ENCODE peak calls at places on chromosomes 7 and 10, in ten cellular contexts. One of them, this sample, is unnamed.

GRCh38 chr7:134155220-134155619 is 28.1 kb downstream of the LRGUK start:
- DNase-seq in brain microvascular endothelial cell: no peak
- DNase-seq in neural progenitor cell: no peak
- DNase-seq in cardiac muscle cell: no peak
- DNase-seq in heart right ventricle: no peak
- DNase-seq in stomach: no peak
- DNase-seq in transverse colon: no peak
- DNase-seq in GM12865: peak; percentile 10
- DNase-seq in right atrium auricular region: no peak
- DNase-seq in GM12878: no peak
- DNase-seq in this sample: peak; percentile 3

GRCh38 chr7:51090411-51090810 is 226.2 kb downstream of the COBL start:
- DNase-seq in GM12878: no peak
- DNase-seq in cardiac muscle cell: no peak
- DNase-seq in heart right ventricle: no peak
- DNase-seq in stomach: no peak
- DNase-seq in transverse colon: no peak
- DNase-seq in GM12865: no peak
- DNase-seq in brain microvascular endothelial cell: no peak
- DNase-seq in right atrium auricular region: no peak
- DNase-seq in neural progenitor cell: peak; percentile 52
- DNase-seq in this sample: no peak

GRCh38 chr7:151876112-151876898 is 610 bp downstream of the PRKAG2 start:
- DNase-seq in transverse colon: peak; percentile 86
- DNase-seq in heart right ventricle: peak; percentile 82
- DNase-seq in GM12878: no peak
- DNase-seq in cardiac muscle cell: peak; percentile 80
- DNase-seq in stomach: peak; percentile 80
- DNase-seq in right atrium auricular region: peak; percentile 82
- DNase-seq in brain microvascular endothelial cell: no peak
- DNase-seq in neural progenitor cell: peak; percentile 82
- DNase-seq in GM12865: peak; percentile 51
- DNase-seq in this sample: peak; percentile 3

GRCh38 chr7:2015251-2015871 is 217.4 kb downstream of the MAD1L1 start:
- DNase-seq in stomach: no peak
- DNase-seq in neural progenitor cell: no peak
- DNase-seq in GM12878: no peak
- DNase-seq in right atrium auricular region: no peak
- DNase-seq in GM12865: no peak
- DNase-seq in brain microvascular endothelial cell: no peak
- DNase-seq in cardiac muscle cell: no peak
- DNase-seq in heart right ventricle: no peak
- DNase-seq in transverse colon: no peak
- DNase-seq in this sample: no peak

GRCh38 chr10:75245354-75246001 is 9.7 kb upstream of the COMTD1 start:
- DNase-seq in stomach: no peak
- DNase-seq in brain microvascular endothelial cell: no peak
- DNase-seq in transverse colon: peak; percentile 83
- DNase-seq in neural progenitor cell: no peak
- DNase-seq in GM12865: no peak
- DNase-seq in GM12878: no peak
- DNase-seq in cardiac muscle cell: no peak
- DNase-seq in heart right ventricle: no peak
- DNase-seq in right atrium auricular region: no peak
- DNase-seq in this sample: no peak

GRCh38 chr7:85041599-85042216 is 145.1 kb downstream of the SEMA3D start:
- DNase-seq in stomach: peak; percentile 82
- DNase-seq in GM12865: peak; percentile 71
- DNase-seq in right atrium auricular region: peak; percentile 61
- DNase-seq in GM12878: peak; percentile 3
- DNase-seq in neural progenitor cell: peak; percentile 78
- DNase-seq in heart right ventricle: peak; percentile 58
- DNase-seq in transverse colon: peak; percentile 68
- DNase-seq in brain microvascular endothelial cell: peak; percentile 70
- DNase-seq in cardiac muscle cell: peak; percentile 80
- DNase-seq in this sample: peak; percentile 63

GRCh38 chr7:146960747-146961416 is 844.3 kb downstream of the CNTNAP2 start:
- DNase-seq in GM12865: no peak
- DNase-seq in transverse colon: no peak
- DNase-seq in neural progenitor cell: peak; percentile 43
- DNase-seq in stomach: no peak
- DNase-seq in cardiac muscle cell: no peak
- DNase-seq in right atrium auricular region: no peak
- DNase-seq in GM12878: no peak
- DNase-seq in heart right ventricle: no peak
- DNase-seq in brain microvascular endothelial cell: no peak
- DNase-seq in this sample: no peak

GRCh38 chr7:12674861-12675260 is 12.6 kb upstream of the ARL4A start:
- DNase-seq in cardiac muscle cell: no peak
- DNase-seq in stomach: no peak
- DNase-seq in neural progenitor cell: peak; percentile 41
- DNase-seq in right atrium auricular region: no peak
- DNase-seq in heart right ventricle: peak; percentile 16
- DNase-seq in GM12878: no peak
- DNase-seq in transverse colon: peak; percentile 29
- DNase-seq in GM12865: peak; percentile 77
- DNase-seq in brain microvascular endothelial cell: peak; percentile 41
- DNase-seq in this sample: peak; percentile 38

GRCh38 chr10:91694170-91694794 is 61.4 kb upstream of the PPP1R3C start:
- DNase-seq in GM12865: peak; percentile 31
- DNase-seq in heart right ventricle: no peak
- DNase-seq in brain microvascular endothelial cell: peak; percentile 49
- DNase-seq in GM12878: no peak
- DNase-seq in neural progenitor cell: peak; percentile 60
- DNase-seq in right atrium auricular region: no peak
- DNase-seq in stomach: no peak
- DNase-seq in cardiac muscle cell: peak; percentile 60
- DNase-seq in transverse colon: peak; percentile 13
- DNase-seq in this sample: peak; percentile 38

GRCh38 chr7:47534322-47535032 is 47.4 kb downstream of the TNS3 start:
- DNase-seq in cardiac muscle cell: no peak
- DNase-seq in right atrium auricular region: no peak
- DNase-seq in neural progenitor cell: peak; percentile 56
- DNase-seq in stomach: no peak
- DNase-seq in heart right ventricle: no peak
- DNase-seq in transverse colon: no peak
- DNase-seq in GM12878: no peak
- DNase-seq in brain microvascular endothelial cell: no peak
- DNase-seq in GM12865: no peak
- DNase-seq in this sample: no peak

GRCh38 chr10:112435013-112435619 is 11.6 kb downstream of the ZDHHC6 start:
- DNase-seq in GM12865: peak; percentile 16
- DNase-seq in heart right ventricle: no peak
- DNase-seq in stomach: no peak
- DNase-seq in right atrium auricular region: no peak
- DNase-seq in neural progenitor cell: peak; percentile 8
- DNase-seq in transverse colon: no peak
- DNase-seq in GM12878: no peak
- DNase-seq in brain microvascular endothelial cell: no peak
- DNase-seq in cardiac muscle cell: no peak
- DNase-seq in this sample: peak; percentile 49

GRCh38 chr7:98724591-98724990 is 107.5 kb downstream of the NPTX2 start:
- DNase-seq in right atrium auricular region: no peak
- DNase-seq in cardiac muscle cell: no peak
- DNase-seq in GM12878: no peak
- DNase-seq in GM12865: no peak
- DNase-seq in stomach: no peak
- DNase-seq in brain microvascular endothelial cell: no peak
- DNase-seq in heart right ventricle: no peak
- DNase-seq in transverse colon: no peak
- DNase-seq in neural progenitor cell: no peak
- DNase-seq in this sample: no peak

DNA sequence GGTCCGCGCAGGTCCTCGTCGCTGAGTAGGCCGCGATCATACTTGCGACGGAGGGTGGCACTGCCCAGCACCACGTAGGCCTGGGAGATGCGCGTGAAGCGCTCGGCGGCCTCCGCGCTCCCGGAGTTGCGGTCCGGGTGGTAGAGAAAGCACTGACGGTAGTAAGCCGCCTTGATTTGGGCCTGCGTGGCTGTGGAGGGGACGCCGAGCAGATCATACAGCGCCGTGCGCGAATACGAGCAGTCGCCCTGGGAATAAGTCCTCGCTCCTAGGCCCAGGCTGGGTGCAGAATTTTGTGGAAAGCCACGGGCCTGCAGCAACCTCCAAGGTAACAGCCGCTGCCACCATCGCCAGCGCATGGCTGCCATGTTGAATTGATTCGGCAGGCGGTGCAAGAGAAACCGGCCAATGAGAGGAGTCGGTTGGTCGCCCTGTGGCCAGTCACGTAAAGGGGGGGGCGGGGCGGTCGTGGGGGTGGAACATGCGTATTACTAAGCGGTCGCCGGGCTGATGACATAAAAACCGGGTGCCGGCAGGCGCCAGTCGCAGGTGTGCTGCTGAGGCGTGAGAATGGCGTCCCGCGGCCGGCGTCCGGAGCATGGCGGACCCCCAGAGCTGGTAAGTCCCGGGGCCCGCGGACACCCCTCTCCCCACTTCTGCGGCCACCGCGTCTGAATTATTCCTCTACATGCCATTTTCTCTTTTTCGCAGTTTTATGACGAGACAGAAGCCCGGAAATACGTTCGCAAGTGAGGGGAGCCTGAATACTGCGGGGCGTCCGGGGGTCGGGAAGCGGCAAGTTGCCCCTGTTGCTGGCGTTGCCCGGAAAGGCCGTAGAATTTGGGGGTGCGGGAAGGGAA is at the start of the genes BUD23 and DNAJC30:
- DNase-seq in brain microvascular endothelial cell: peak; percentile 98
- DNase-seq in transverse colon: peak; percentile 98
- DNase-seq in GM12878: peak; percentile 71
- DNase-seq in neural progenitor cell: peak; percentile 98
- DNase-seq in cardiac muscle cell: peak; percentile 96
- DNase-seq in right atrium auricular region: peak; percentile 98
- DNase-seq in stomach: peak; percentile 98
- DNase-seq in GM12865: peak; percentile 98
- DNase-seq in heart right ventricle: peak; percentile 98
- DNase-seq in this sample: peak; percentile 95
- TF ChIP-seq CTCF in brain microvascular endothelial cell: no peak
- TF ChIP-seq CTCF in transverse colon: peak; percentile 44
- TF ChIP-seq CTCF in GM12878: no peak
- TF ChIP-seq CTCF in neural progenitor cell: no peak
- TF ChIP-seq CTCF in cardiac muscle cell: no peak
- TF ChIP-seq CTCF in right atrium auricular region: no peak
- TF ChIP-seq CTCF in stomach: no peak
- TF ChIP-seq CTCF in GM12865: no peak
- TF ChIP-seq CTCF in heart right ventricle: no peak
- TF ChIP-seq CTCF in this sample: no peak

GRCh38 chr7:131691454-131692130 is 135.2 kb upstream of the PODXL start:
- DNase-seq in neural progenitor cell: no peak
- DNase-seq in right atrium auricular region: peak; percentile 23
- DNase-seq in GM12865: no peak
- DNase-seq in stomach: no peak
- DNase-seq in transverse colon: no peak
- DNase-seq in GM12878: no peak
- DNase-seq in brain microvascular endothelial cell: no peak
- DNase-seq in heart right ventricle: no peak
- DNase-seq in cardiac muscle cell: no peak
- DNase-seq in this sample: no peak
- H3K4me3 ChIP-seq in neural progenitor cell: no peak overlapping the region
- H3K4me3 ChIP-seq in right atrium auricular region: no peak overlapping the region
- H3K4me3 ChIP-seq in GM12865: no peak overlapping the region
- H3K4me3 ChIP-seq in stomach: no peak overlapping the region
- H3K4me3 ChIP-seq in transverse colon: no peak overlapping the region
- H3K4me3 ChIP-seq in GM12878: no peak overlapping the region
- H3K4me3 ChIP-seq in brain microvascular endothelial cell: no peak overlapping the region
- H3K4me3 ChIP-seq in heart right ventricle: no peak overlapping the region
- H3K4me3 ChIP-seq in cardiac muscle cell: no peak overlapping the region
- H3K4me3 ChIP-seq in this sample: no peak overlapping the region

DNA sequence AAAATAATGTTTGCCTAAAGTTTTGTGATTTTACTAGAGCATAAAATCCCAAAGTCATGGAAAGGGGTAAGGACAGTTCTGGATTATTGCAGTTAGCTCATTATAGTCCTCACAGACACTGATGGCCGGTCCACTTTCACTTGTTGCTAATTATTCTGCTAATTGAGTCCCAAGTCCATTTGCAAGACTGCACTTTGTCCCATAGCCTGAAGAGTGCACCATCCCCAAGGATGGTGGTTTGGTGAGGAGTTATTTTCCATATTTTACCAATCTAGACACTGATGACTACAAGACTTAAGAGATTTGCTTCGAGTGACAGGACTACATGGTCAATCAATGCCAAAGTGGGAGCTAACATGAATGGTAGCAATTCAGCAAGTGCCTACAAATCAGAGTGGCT is 181.8 kb upstream of the CACNA2D1 start:
- DNase-seq in GM12878: no peak
- DNase-seq in heart right ventricle: no peak
- DNase-seq in brain microvascular endothelial cell: no peak
- DNase-seq in stomach: no peak
- DNase-seq in GM12865: no peak
- DNase-seq in cardiac muscle cell: no peak
- DNase-seq in right atrium auricular region: no peak
- DNase-seq in neural progenitor cell: no peak
- DNase-seq in transverse colon: no peak
- DNase-seq in this sample: no peak
- TF ChIP-seq CTCF in GM12878: no peak
- TF ChIP-seq CTCF in heart right ventricle: no peak
- TF ChIP-seq CTCF in brain microvascular endothelial cell: peak; percentile 29
- TF ChIP-seq CTCF in stomach: no peak
- TF ChIP-seq CTCF in GM12865: no peak
- TF ChIP-seq CTCF in cardiac muscle cell: no peak
- TF ChIP-seq CTCF in right atrium auricular region: no peak
- TF ChIP-seq CTCF in neural progenitor cell: no peak
- TF ChIP-seq CTCF in transverse colon: no peak
- TF ChIP-seq CTCF in this sample: no peak

GRCh38 chr10:123133511-123133910 is 2.3 kb upstream of the HMX3 start:
- DNase-seq in brain microvascular endothelial cell: no peak
- DNase-seq in stomach: no peak
- DNase-seq in right atrium auricular region: no peak
- DNase-seq in GM12878: no peak
- DNase-seq in heart right ventricle: no peak
- DNase-seq in neural progenitor cell: no peak
- DNase-seq in GM12865: no peak
- DNase-seq in cardiac muscle cell: no peak
- DNase-seq in transverse colon: no peak
- DNase-seq in this sample: no peak
- H3K4me3 ChIP-seq in brain microvascular endothelial cell: no peak overlapping the region
- H3K4me3 ChIP-seq in stomach: peak overlapping the region; percentile 11
- H3K4me3 ChIP-seq in right atrium auricular region: peak overlapping the region; percentile 19
- H3K4me3 ChIP-seq in GM12878: peak overlapping the region; percentile 86
- H3K4me3 ChIP-seq in heart right ventricle: no peak overlapping the region
- H3K4me3 ChIP-seq in neural progenitor cell: peak overlapping the region; percentile 45
- H3K4me3 ChIP-seq in GM12865: peak overlapping the region; percentile 55
- H3K4me3 ChIP-seq in cardiac muscle cell: no peak overlapping the region
- H3K4me3 ChIP-seq in transverse colon: no peak overlapping the region
- H3K4me3 ChIP-seq in this sample: no peak overlapping the region

DNA sequence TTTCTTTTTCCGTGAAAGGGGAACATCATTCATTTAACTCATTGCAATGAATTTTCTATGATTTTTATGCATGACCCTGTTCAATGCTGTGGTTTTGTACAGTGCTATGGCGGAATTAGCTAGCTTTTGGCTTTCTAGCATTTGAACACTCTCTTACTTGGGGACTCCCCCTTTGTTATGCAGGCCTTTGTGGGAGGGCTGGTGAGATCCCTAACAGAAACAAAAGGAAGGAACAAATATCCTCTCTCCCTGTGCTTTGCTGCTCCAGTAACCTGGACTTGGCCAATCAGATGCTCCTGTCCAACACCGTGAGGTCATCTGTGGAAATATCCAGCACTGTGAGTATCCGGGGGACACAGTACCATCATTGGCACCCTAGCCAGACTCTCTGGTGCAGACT is 353.4 kb upstream of the FZD8 start:
- DNase-seq in right atrium auricular region: no peak
- DNase-seq in cardiac muscle cell: no peak
- DNase-seq in heart right ventricle: no peak
- DNase-seq in transverse colon: no peak
- DNase-seq in GM12878: no peak
- DNase-seq in neural progenitor cell: peak; percentile 20
- DNase-seq in brain microvascular endothelial cell: no peak
- DNase-seq in stomach: no peak
- DNase-seq in GM12865: no peak
- DNase-seq in this sample: no peak
- TF ChIP-seq CTCF in right atrium auricular region: no peak
- TF ChIP-seq CTCF in cardiac muscle cell: no peak
- TF ChIP-seq CTCF in heart right ventricle: no peak
- TF ChIP-seq CTCF in transverse colon: no peak
- TF ChIP-seq CTCF in GM12878: no peak
- TF ChIP-seq CTCF in neural progenitor cell: no peak
- TF ChIP-seq CTCF in brain microvascular endothelial cell: no peak
- TF ChIP-seq CTCF in stomach: no peak
- TF ChIP-seq CTCF in GM12865: no peak
- TF ChIP-seq CTCF in this sample: no peak